ENCODE peak calls at places on chromosomes 5 and 9, in four cellular contexts. S is HEK293T, A is HepG2, C is GM12878. X is an unnamed sample.

GRCh38 chr5:142325677-142326479 is 1.1 kb upstream of the SPRY4 start:
- DNase-seq in S (no peak), A (peak), C (no peak), X (peak)

GRCh38 chr9:19781240-19781639 is 7.6 kb downstream of the SLC24A2 start:
- DNase-seq in S (no peak), A (no peak), C (no peak), X (no peak)

GRCh38 chr9:127629468-127630081 is 17.5 kb downstream of the STXBP1 start:
- DNase-seq in S (no peak), A (no peak), C (no peak), X (peak)

GRCh38 chr9:14352549-14352948 is 38.6 kb upstream of the NFIB start:
- DNase-seq in S (no peak), A (peak), C (no peak), X (no peak)

GRCh38 chr5:60207031-60207430 is 313.5 kb upstream of the PDE4D start:
- DNase-seq in S (no peak), A (no peak), C (peak), X (no peak)

GRCh38 chr5:71658916-71659661 is 60.0 kb upstream of the CARTPT start:
- DNase-seq in S (peak), A (peak), C (no peak), X (peak)

GRCh38 chr5:131466171-131466766 is 168.8 kb downstream of the RAPGEF6 start:
- DNase-seq in S (no peak), A (no peak), C (no peak), X (no peak)

GRCh38 chr5:74540582-74540981 is 99.9 kb downstream of the ENC1 start:
- DNase-seq in S (no peak), A (no peak), C (no peak), X (no peak)

GRCh38 chr5:56607551-56607950 is 207.8 kb upstream of the MAP3K1 start:
- DNase-seq in S (no peak), A (no peak), C (no peak), X (no peak)

GRCh38 chr9:4837768-4838546 is 45.2 kb downstream of the RCL1 start:
- DNase-seq in S (no peak), A (peak), C (no peak), X (no peak)

GRCh38 chr9:124551472-124552339 is 44.5 kb upstream of the NR5A1 start:
- DNase-seq in S (peak), A (peak), C (peak), X (peak)

GRCh38 chr5:180056153-180056552 is 15.4 kb downstream of the RNF130 start:
- DNase-seq in S (no peak), A (no peak), C (no peak), X (no peak)

GRCh38 chr5:176529824-176530195 is 7.4 kb downstream of the RNF44 start:
- DNase-seq in S (no peak), A (no peak), C (no peak), X (no peak)

GRCh38 chr5:55578771-55579170 is 44.0 kb upstream of the PLPP1 start:
- DNase-seq in S (no peak), A (no peak), C (no peak), X (no peak)

GRCh38 chr9:89473762-89474469 is 24.0 kb downstream of the SEMA4D start:
- DNase-seq in S (no peak), A (no peak), C (no peak), X (no peak)
- TF ChIP-seq FOXK2 in S (no peak), A (no peak), C (no peak), X (no peak)

DNA sequence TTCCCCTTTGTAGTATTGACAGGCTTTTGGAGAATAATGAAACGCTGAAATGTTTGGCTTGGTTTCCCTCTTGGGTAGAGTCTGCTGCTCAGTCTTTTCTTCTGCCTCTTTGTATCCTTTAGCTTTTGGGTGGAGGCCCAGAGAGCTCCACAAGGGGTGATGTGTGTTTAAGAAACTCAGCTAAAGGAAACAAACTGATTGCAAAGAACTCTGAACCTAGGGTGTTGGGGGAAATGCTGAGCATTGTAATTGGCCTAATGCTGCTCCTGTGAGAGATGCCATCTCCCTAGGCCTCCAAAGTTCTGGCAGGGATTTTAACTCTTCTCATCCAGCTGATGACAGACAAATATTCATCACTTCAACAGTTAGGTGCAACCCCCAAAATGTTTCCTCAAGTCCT is 30.7 kb upstream of the ZSWIM6 start:
- DNase-seq in S (no peak), A (no peak), C (no peak), X (no peak)
- TF ChIP-seq FOXK2 in S (no peak), A (no peak), C (no peak), X (no peak)

DNA sequence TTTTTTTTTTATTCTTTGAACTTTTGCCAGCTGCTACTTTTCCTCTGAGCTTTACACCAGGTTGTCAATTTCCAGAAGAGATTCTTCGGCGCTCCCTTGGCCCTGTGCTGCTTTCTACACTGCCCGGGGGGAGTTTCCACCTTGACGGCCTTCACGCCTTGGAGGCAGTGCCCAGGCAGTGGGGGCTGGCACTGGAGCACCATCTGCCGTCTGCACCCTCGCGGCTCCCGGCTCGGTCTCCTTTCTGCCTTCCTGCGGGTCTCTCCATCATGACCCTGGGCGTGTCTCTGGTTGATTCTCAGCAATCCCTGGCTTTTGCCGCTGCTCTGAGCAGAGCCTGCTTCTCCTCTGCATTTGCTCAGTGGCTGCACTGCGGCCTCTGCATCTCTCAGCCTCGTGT is 2.9 kb downstream of the SLC6A18 start:
- DNase-seq in S (no peak), A (no peak), C (no peak), X (no peak)
- TF ChIP-seq FOXK2 in S (no peak), A (no peak), C (no peak), X (no peak)

GRCh38 chr9:75964431-75964830 is 74.0 kb downstream of the PCSK5 start:
- DNase-seq in S (no peak), A (peak), C (no peak), X (no peak)
- TF ChIP-seq FOXK2 in S (no peak), A (no peak), C (no peak), X (no peak)

GRCh38 chr9:115674091-115674490 is 479.5 kb upstream of the PAPPA start:
- DNase-seq in S (no peak), A (no peak), C (no peak), X (no peak)
- TF ChIP-seq FOXK2 in S (no peak), A (no peak), C (no peak), X (no peak)

GRCh38 chr9:111529787-111530186 is 4.8 kb downstream of the ZNF483 start:
- DNase-seq in S (no peak), A (no peak), C (no peak), X (no peak)
- TF ChIP-seq FOXK2 in S (no peak), A (no peak), C (no peak), X (no peak)

GRCh38 chr5:136780518-136780917 is 415.2 kb upstream of the TRPC7 start:
- DNase-seq in S (no peak), A (no peak), C (no peak), X (peak)
- TF ChIP-seq FOXK2 in S (no peak), A (no peak), C (no peak), X (no peak)